ENCODE peak calls at places on chromosomes 13 and 19, in eight cellular contexts. U is OCI-LY7, R is neural progenitor cell, V is HCT116, Y is SK-N-SH, H is GM23248, W is PC-3, T is hepatocyte. L is an unnamed sample.

GRCh38 chr19:55340144-55340783 is 588 bp downstream of the KMT5C start:
- DNase-seq in U (no peak), R (no peak), V (no peak), Y (peak), H (no peak), W (no peak), T (peak), L (no peak)

GRCh38 chr13:75908137-75908536 is 272.0 kb downstream of the LMO7 start:
- DNase-seq in U (no peak), R (peak), V (no peak), Y (no peak), H (peak), W (no peak), T (no peak), L (no peak)

GRCh38 chr19:58252102-58252685 is 23.5 kb downstream of the ZNF544 start:
- DNase-seq in U (peak), R (peak), V (no peak), Y (no peak), H (no peak), W (peak), T (no peak), L (peak)

GRCh38 chr13:23743269-23743668 is 145.9 kb downstream of the MIPEP start:
- DNase-seq in U (no peak), R (no peak), V (no peak), Y (no peak), H (no peak), W (peak), T (no peak), L (no peak)

GRCh38 chr19:53504903-53505302 is 33.0 kb upstream of the ZNF331 start:
- DNase-seq in U (no peak), R (no peak), V (no peak), Y (peak), H (no peak), W (no peak), T (peak), L (no peak)

GRCh38 chr13:47250141-47250540 is 353.3 kb upstream of the HTR2A start:
- DNase-seq in U (no peak), R (no peak), V (no peak), Y (no peak), H (peak), W (peak), T (no peak), L (no peak)

GRCh38 chr13:60431108-60431700 is 34.2 kb downstream of the TDRD3 start:
- DNase-seq in U (peak), R (peak), V (peak), Y (peak), H (peak), W (peak), T (peak), L (peak)

GRCh38 chr13:78194904-78195639 is 276.4 kb upstream of the EDNRB start:
- DNase-seq in U (no peak), R (peak), V (no peak), Y (no peak), H (peak), W (peak), T (no peak), L (peak)

GRCh38 chr13:91375119-91375729 is 23.2 kb upstream of the GPC5 start:
- DNase-seq in U (peak), R (no peak), V (no peak), Y (peak), H (peak), W (peak), T (no peak), L (peak)

GRCh38 chr13:59274958-59275727 is 888.6 kb downstream of the DIAPH3 start:
- DNase-seq in U (no peak), R (no peak), V (no peak), Y (no peak), H (no peak), W (no peak), T (no peak), L (no peak)

GRCh38 chr19:16326401-16327130 is 1.9 kb downstream of the KLF2 start:
- DNase-seq in U (peak), R (peak), V (no peak), Y (no peak), H (peak), W (no peak), T (no peak), L (peak)

GRCh38 chr19:23071087-23071511 is 45.7 kb upstream of the ZNF730 start:
- DNase-seq in U (no peak), R (no peak), V (no peak), Y (peak), H (peak), W (no peak), T (no peak), L (peak)

GRCh38 chr13:106121173-106121754 is 414.2 kb downstream of the EFNB2 start:
- DNase-seq in U (no peak), R (no peak), V (no peak), Y (no peak), H (no peak), W (peak), T (no peak), L (no peak)

GRCh38 chr19:58559275-58560006 is 1.0 kb upstream of the UBE2M start:
- DNase-seq in U (peak), R (peak), V (peak), Y (peak), H (peak), W (peak), T (peak), L (peak)

GRCh38 chr13:110483386-110483785 is 78.1 kb downstream of the RAB20 start:
- DNase-seq in U (no peak), R (no peak), V (no peak), Y (no peak), H (no peak), W (no peak), T (no peak), L (no peak)

GRCh38 chr13:35687336-35687735 is 210.8 kb upstream of the MAB21L1 start:
- DNase-seq in U (no peak), R (no peak), V (no peak), Y (no peak), H (no peak), W (no peak), T (no peak), L (no peak)

GRCh38 chr19:44111910-44112463 is 1.2 kb upstream of the ZNF225 start:
- DNase-seq in U (no peak), R (peak), V (no peak), Y (peak), H (peak), W (no peak), T (peak), L (peak)
- H3K27ac ChIP-seq in U (no peak), R (peak), V (no peak), Y (no peak), H (peak), W (no peak), T (peak), L (peak)

GRCh38 chr13:33265133-33265532 is 20.4 kb downstream of the STARD13 start:
- DNase-seq in U (no peak), R (no peak), V (no peak), Y (no peak), H (no peak), W (peak), T (no peak), L (no peak)
- TF ChIP-seq EZH2phosphoT487 in U (no peak), R (no peak), V (no peak), Y (no peak), H (no peak), W (no peak), T (no peak), L (no peak)

GRCh38 chr19:3708207-3708931 is at the start of gene TJP3:
- DNase-seq in U (no peak), R (no peak), V (peak), Y (peak), H (peak), W (peak), T (peak), L (peak)
- H3K27ac ChIP-seq in U (no peak), R (no peak), V (peak), Y (no peak), H (no peak), W (peak), T (peak), L (no peak)

DNA sequence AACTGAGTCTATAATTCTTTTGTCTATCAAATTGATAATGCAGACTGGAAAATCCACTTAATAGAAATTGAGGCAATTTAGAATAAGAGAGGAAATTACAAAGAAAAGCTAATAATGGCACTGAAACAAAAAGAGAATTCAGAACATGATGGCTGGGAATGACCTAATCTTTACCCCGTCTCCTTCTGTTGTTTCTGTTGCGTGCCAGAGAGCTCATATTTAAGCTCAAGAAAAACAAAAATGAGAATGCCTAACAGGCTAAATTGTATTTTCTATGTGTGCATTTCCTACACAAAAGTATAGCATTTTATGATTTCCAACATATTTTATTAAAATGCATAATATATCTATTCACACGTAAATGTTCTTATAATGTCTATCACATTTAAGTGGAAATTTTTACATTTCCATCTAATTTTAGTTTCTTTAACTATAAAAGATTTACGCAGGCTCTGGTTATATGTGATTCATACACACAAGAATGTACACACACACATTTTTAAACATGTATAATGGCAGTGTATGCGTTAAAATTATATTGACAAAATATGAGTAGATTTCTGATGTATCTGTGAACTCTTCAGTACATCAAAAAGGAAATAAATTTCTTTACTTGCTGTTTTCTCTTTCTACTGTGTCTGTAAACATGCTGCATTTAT is 432.3 kb downstream of the SLITRK6 start:
- DNase-seq in U (no peak), R (no peak), V (no peak), Y (no peak), H (no peak), W (peak), T (no peak), L (no peak)
- TF ChIP-seq EZH2phosphoT487 in U (no peak), R (no peak), V (no peak), Y (no peak), H (no peak), W (no peak), T (no peak), L (no peak)

DNA sequence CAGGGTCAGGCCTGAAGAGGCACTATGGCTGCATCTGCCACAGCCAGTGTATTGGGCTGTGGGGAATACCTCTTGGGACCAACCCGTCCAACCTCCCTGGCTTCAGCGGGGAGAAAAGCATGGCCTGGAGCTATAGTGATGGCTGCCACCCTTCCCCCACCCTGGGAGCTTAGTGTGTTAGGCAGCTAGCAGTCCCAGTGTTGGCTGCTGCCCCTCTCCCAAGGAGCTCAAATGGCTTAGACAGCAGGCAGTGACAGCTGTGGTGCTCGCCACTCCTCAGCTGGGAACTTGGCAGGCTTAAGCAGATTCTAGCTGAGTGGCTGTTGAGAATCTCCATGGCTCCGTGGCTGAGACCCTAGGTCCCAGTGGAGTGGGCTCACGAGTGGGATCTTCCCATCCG is 19.7 kb downstream of the ACOD1 start:
- DNase-seq in U (no peak), R (no peak), V (no peak), Y (no peak), H (no peak), W (no peak), T (no peak), L (no peak)
- H3K27ac ChIP-seq in U (no peak), R (no peak), V (no peak), Y (no peak), H (no peak), W (no peak), T (no peak), L (no peak)

DNA sequence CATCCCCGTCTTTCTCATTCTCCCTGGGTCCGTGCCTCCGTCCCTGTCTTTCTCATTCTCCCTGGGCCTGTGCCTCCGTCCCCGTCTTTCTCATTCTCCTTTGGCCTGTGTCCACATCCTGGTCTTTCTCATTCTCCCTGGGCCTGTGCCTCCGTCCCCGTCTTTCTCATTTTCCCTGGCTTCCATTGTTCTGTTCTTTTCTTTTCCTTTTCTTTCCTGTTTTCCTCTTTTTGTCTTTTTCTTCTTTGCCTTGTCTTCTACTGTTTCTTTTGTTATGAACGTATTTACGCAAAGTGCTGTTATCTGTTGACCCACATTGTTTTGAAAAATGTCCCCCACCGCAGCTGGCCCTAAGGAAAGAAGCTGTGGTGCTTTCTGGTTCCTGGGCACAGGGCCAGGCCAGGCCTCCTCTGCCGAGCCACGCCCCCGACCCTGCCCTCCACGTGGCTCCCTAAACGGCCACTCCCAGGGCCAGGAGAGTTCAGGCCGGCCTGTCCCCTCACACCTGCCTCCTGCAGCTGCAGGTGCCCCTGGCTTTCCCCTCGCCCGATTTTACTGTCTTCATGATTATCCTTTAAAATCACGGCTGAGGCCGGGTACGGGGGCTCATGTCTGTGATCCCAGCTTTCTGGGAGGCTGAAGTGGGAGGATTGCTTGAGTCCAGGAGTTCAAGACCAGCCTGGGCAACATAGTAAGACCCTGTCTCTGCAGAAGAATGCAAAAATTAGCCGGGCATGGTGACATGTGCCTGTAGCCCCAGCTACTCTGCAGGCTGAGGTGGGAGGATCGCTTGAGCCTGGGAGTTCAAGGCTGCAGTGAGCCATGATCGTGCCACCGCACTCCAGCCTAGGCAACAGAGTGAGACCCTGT is 14.0 kb upstream of the TMPRSS9 start:
- DNase-seq in U (no peak), R (no peak), V (no peak), Y (peak), H (peak), W (no peak), T (no peak), L (no peak)
- TF ChIP-seq EZH2phosphoT487 in U (no peak), R (no peak), V (no peak), Y (no peak), H (no peak), W (no peak), T (no peak), L (no peak)

DNA sequence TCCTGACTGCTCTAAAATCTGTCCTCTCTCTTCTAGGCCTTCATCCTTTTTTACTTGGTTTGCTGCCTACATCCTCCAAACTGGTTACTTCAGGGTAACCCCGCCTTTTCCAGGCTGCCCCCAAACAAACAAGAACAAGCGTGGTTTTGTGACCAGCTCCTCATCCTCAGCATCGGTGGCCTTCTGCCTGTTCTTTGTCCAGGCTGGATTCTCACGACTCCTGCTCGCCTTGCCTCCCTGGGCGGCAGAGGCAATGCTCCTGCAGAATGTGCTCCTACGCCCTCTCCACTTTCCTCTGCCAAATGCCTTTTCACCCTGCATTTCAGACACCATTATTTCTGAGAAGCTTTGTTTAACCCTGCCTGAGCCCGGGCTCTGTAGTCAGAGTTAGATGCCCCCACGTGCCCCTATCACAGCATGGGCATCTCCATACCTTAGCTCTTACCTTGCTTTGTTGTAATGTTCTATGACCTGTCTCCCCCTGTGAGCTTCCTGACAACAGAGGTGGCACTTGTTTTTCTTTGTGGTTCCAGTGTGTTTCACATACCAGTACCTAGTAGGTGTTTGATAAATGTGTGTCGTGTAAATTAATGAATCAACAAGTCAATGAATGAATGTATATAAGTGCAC is 61.9 kb downstream of the WDFY2 start:
- DNase-seq in U (no peak), R (peak), V (no peak), Y (no peak), H (no peak), W (no peak), T (no peak), L (peak)
- H3K27ac ChIP-seq in U (no peak), R (peak), V (no peak), Y (peak), H (peak), W (no peak), T (no peak), L (peak)

GRCh38 chr13:104594801-104595200 is 1528.6 kb upstream of the SLC10A2 start:
- DNase-seq in U (no peak), R (no peak), V (no peak), Y (no peak), H (no peak), W (no peak), T (no peak), L (no peak)

GRCh38 chr13:104593693-104594092 is 1527.5 kb upstream of the SLC10A2 start:
- DNase-seq in U (no peak), R (no peak), V (no peak), Y (no peak), H (no peak), W (no peak), T (peak), L (no peak)

GRCh38 chr13:104592127-104592526 is 1525.9 kb upstream of the SLC10A2 start:
- DNase-seq in U (no peak), R (no peak), V (peak), Y (no peak), H (no peak), W (peak), T (peak), L (no peak)

GRCh38 chr13:104593251-104593576 is 1527.0 kb upstream of the SLC10A2 start:
- DNase-seq in U (no peak), R (no peak), V (no peak), Y (no peak), H (no peak), W (no peak), T (no peak), L (no peak)

GRCh38 chr13:104592545-104593250 is 1526.5 kb upstream of the SLC10A2 start:
- DNase-seq in U (no peak), R (no peak), V (no peak), Y (no peak), H (no peak), W (peak), T (no peak), L (no peak)
- TF ChIP-seq EZH2phosphoT487 in U (no peak), R (no peak), V (no peak), Y (no peak), H (no peak), W (no peak), T (no peak), L (no peak)